ENCODE peak calls at places on chromosomes 5 and 9, in six cellular contexts. S is astrocyte of the spinal cord, C is foreskin keratinocyte, J is suprapubic skin, V is GM13976, A is foreskin fibroblast. Z is an unnamed sample.

GRCh38 chr5:91033370-91033769 is 349.7 kb downstream of the ARRDC3 start:
- DNase-seq in J (no peak), A (no peak), V (no peak), S (no peak), C (no peak), Z (no peak)

GRCh38 chr9:113931140-113931539 is 55.0 kb downstream of the ZNF618 start:
- DNase-seq in S (no peak), A (no peak), V (no peak), C (no peak), J (no peak), Z (no peak)

GRCh38 chr9:137342482-137342881 is 40.4 kb upstream of the NRARP start:
- DNase-seq in C (no peak), J (no peak), A (no peak), V (no peak), S (no peak), Z (no peak)

GRCh38 chr9:137028281-137029057 is 432 bp upstream of the ABCA2 start:
- DNase-seq in J (no peak), C (no peak), V (peak), S (no peak), A (peak), Z (peak)

GRCh38 chr9:115944166-115944948 is 209.2 kb upstream of the PAPPA start:
- DNase-seq in J (peak), A (peak), V (no peak), S (peak), C (peak), Z (no peak)

GRCh38 chr9:135108801-135109500 is 21.5 kb downstream of the OLFM1 start:
- DNase-seq in J (no peak), V (no peak), C (no peak), A (no peak), S (no peak), Z (no peak)

GRCh38 chr9:5468850-5469249 is 18.5 kb downstream of the CD274 start:
- DNase-seq in V (no peak), A (peak), J (no peak), S (no peak), C (no peak), Z (no peak)

GRCh38 chr5:157535042-157535865 is 40.3 kb downstream of the ADAM19 start:
- DNase-seq in S (peak), C (no peak), A (peak), J (no peak), V (no peak), Z (no peak)

GRCh38 chr9:19411316-19411715 is 2.5 kb downstream of the ACER2 start:
- DNase-seq in S (no peak), A (peak), J (no peak), V (no peak), C (no peak), Z (no peak)

GRCh38 chr9:69476016-69476415 is 151.0 kb downstream of the ENTREP1 start:
- DNase-seq in C (no peak), V (no peak), S (no peak), J (no peak), A (peak), Z (no peak)

GRCh38 chr5:143168877-143169810 is 234.3 kb downstream of the NR3C1 start:
- DNase-seq in C (no peak), V (no peak), J (no peak), A (no peak), S (no peak), Z (no peak)

GRCh38 chr9:113373255-113373654 is 3.5 kb downstream of the HDHD3 start:
- DNase-seq in V (no peak), J (no peak), S (no peak), C (no peak), A (no peak), Z (no peak)

GRCh38 chr5:114361724-114362196 is at the start of gene KCNN2:
- DNase-seq in V (peak), S (peak), C (no peak), A (peak), J (peak), Z (peak)

GRCh38 chr9:33517373-33517772 is 6.7 kb upstream of the ANKRD18B start:
- DNase-seq in S (peak), A (peak), V (peak), C (no peak), J (no peak), Z (peak)

GRCh38 chr5:55160493-55161209 is 680 bp downstream of the GPX8 start:
- DNase-seq in V (no peak), C (peak), J (no peak), A (peak), S (peak), Z (no peak)

GRCh38 chr5:41279040-41279439 is 65.7 kb upstream of the C6 start:
- DNase-seq in S (no peak), C (no peak), J (no peak), A (no peak), V (no peak), Z (no peak)

GRCh38 chr5:527646-528591 is 3.7 kb upstream of the SLC9A3 start:
- DNase-seq in V (peak), S (no peak), C (no peak), A (no peak), J (no peak), Z (peak)

GRCh38 chr5:81718300-81718699 is 32.6 kb downstream of the SSBP2 start:
- DNase-seq in J (no peak), S (no peak), A (no peak), V (no peak), C (no peak), Z (no peak)

GRCh38 chr5:158553195-158553945 is 546.3 kb downstream of the EBF1 start:
- DNase-seq in C (no peak), V (no peak), A (peak), J (no peak), S (peak), Z (no peak)

GRCh38 chr9:11088826-11089374 is 476.1 kb upstream of the PTPRD start:
- DNase-seq in J (no peak), V (no peak), C (no peak), A (no peak), S (peak), Z (no peak)

GRCh38 chr9:93824386-93825294 is 130.5 kb downstream of the BARX1 start:
- DNase-seq in S (no peak), A (no peak), J (peak), C (no peak), V (peak), Z (peak)

GRCh38 chr5:179312557-179313235 is 32.6 kb downstream of the ADAMTS2 start:
- DNase-seq in S (no peak), C (no peak), J (peak), V (no peak), A (peak), Z (no peak)

GRCh38 chr5:146051678-146052077 is 53.7 kb downstream of the PLAC8L1 start:
- DNase-seq in S (peak), V (no peak), C (no peak), J (no peak), A (peak), Z (no peak)

GRCh38 chr9:110626109-110626829 is 42.3 kb upstream of the MUSK start:
- DNase-seq in S (peak), A (peak), C (no peak), V (no peak), J (no peak), Z (no peak)

GRCh38 chr5:88882321-88883038 is 504 bp downstream of the MEF2C start:
- DNase-seq in J (no peak), C (no peak), V (no peak), A (peak), S (peak), Z (no peak)

GRCh38 chr5:176817369-176817841 is 7.0 kb downstream of the UNC5A start:
- DNase-seq in V (no peak), S (no peak), J (no peak), C (no peak), A (no peak), Z (no peak)

GRCh38 chr9:129414377-129415021 is 206.4 kb downstream of the C9orf50 start:
- DNase-seq in J (no peak), C (no peak), A (peak), V (no peak), S (peak), Z (no peak)

GRCh38 chr5:142888469-142889085 is 118.4 kb downstream of the ARHGAP26 start:
- DNase-seq in V (peak), J (no peak), A (peak), C (no peak), S (peak), Z (peak)

GRCh38 chr9:96133296-96134010 is 168.5 kb downstream of the HSD17B3 start:
- DNase-seq in C (no peak), S (no peak), A (no peak), J (no peak), V (no peak), Z (no peak)

GRCh38 chr5:97071101-97071500 is 71.3 kb downstream of the LIX1 start:
- DNase-seq in J (no peak), V (no peak), C (peak), S (peak), A (peak), Z (no peak)

DNA sequence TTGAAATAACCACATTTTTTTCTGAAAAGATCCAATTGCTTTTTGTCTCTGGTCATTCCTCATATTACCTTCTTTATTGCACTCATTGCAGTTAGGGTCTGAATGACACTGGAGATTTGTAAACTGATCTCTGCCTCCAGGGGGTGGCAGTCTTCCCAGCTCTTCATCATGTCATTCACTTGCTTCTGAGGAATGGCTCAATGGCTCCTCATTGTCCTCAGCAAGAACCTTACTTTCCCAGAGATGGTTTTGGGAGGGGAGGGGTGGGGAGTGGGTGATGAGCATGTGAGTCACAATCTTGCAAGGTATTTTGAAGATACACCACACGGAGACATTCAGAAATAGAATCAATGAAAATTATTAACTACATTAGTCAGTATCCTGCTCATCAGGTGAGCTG is 159.8 kb upstream of the GAS1 start:
- DNase-seq in S (peak), V (no peak), C (peak), A (peak), J (no peak), Z (no peak)
- TF ChIP-seq CTCF in S (peak), V (no peak), C (peak), A (no peak), J (no peak), Z (no peak)

GRCh38 chr5:164053123-164053522 is 547.7 kb downstream of the MAT2B start:
- DNase-seq in J (no peak), A (no peak), V (no peak), S (no peak), C (no peak), Z (no peak)

GRCh38 chr5:164054461-164054860 is 549.0 kb downstream of the MAT2B start:
- DNase-seq in J (no peak), S (no peak), C (no peak), V (no peak), A (no peak), Z (no peak)

GRCh38 chr5:164051745-164052144 is 546.3 kb downstream of the MAT2B start:
- DNase-seq in J (no peak), S (peak), C (no peak), V (no peak), A (no peak), Z (no peak)

GRCh38 chr5:164052536-164053090 is 547.2 kb downstream of the MAT2B start:
- DNase-seq in A (no peak), S (no peak), V (no peak), J (no peak), C (no peak), Z (no peak)

DNA sequence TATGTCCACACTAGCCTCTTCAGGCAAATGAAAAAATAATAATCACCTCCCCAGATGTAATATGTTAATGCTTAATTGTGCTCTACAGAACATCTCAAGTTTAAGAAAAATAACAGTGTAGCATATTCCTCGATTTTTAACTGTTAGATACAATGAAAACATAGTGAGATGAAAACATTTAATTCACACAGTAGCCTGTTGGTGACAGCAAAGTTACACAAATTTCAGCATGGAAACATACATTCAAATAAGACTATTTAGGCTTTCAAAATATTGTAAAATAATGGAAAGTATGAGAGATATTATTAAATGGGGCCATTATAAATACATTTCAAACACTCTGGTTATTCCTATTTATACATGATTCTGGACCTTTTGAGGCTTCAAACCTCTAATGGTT is 543.1 kb downstream of the MAT2B start:
- DNase-seq in A (peak), S (peak), C (no peak), V (no peak), J (no peak), Z (no peak)
- TF ChIP-seq CTCF in A (no peak), S (peak), C (peak), V (no peak), J (no peak), Z (no peak)

DNA sequence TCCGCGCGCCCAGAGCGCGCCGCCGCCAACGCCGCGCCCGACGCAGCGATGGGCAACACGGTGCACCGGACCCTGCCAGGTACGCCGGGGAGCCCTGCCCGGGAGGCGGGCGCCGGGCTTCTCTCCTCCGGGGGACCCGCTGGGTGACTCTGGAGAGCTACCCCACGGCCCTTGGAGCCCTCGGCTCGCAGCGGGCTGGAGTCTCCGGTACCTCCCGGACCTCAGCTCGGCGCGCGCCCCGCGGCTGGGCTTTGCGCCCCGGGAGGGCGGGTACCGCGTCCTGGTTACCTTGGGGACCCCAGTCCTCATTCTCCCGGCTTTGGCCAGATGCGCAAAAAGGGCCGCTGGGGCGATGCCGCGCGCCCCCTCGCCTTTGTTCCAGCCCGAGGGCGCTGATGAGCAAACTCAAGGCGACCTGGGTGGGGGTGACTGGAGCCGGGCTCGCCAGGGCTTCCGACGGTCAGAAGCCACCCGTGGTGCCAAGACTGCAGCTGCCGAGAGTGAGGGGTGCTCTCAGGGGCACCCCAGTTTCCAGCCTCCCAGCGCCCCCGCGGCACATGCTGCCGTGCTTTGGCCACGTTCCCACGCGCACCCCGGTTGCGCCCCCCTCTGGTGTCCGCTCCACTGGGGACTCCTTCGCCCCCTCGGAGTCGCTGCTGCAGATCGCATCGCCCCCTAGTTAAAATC is 439 bp downstream of the NEURL1B start:
- DNase-seq in C (no peak), V (no peak), J (no peak), A (no peak), S (no peak), Z (peak)
- TF ChIP-seq CTCF in C (peak), V (no peak), J (no peak), A (peak), S (peak), Z (no peak)

GRCh38 chr5:133779828-133780475 is 167.6 kb upstream of the FSTL4 start:
- DNase-seq in C (no peak), V (no peak), S (no peak), J (no peak), A (no peak), Z (no peak)
- TF ChIP-seq CTCF in C (peak), V (no peak), S (no peak), J (no peak), A (no peak), Z (peak)

DNA sequence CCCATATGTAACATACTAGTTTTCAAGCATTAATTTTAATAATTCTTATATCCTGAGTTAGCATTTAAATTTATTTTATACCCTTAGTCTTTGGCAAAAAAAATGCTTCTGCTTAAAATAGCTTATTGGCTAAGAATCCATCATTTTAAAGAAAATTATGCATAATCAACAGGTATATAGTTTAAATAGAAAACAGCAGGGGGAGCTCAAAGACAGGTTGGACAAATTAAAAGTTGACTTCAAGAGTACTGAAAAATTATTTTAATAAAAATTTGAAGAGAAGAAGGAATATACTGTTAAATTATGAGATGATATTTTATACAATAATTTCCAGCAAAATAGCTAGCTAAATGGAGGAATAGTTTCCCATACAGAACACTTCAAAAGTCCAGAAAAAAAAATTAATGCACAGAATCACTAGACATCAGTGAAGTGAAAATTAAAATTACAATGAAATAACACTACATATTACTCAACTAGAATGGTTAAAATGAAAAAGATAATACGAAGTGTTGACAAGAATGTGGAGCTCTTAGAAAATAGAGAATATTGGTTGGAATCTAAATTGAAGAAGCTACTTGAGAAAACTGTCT is 387.1 kb downstream of the PDE4D start:
- DNase-seq in V (no peak), S (peak), J (no peak), A (peak), C (no peak), Z (no peak)
- TF ChIP-seq CTCF in V (no peak), S (peak), J (peak), A (no peak), C (peak), Z (peak)

Z was measured in GM13977.